ENCODE peak calls at places on chromosomes 13 and 19, in nine cellular contexts. X, G, D, L, J, Q, V, F and W are unnamed samples.
A peak's percentile ranks its signal among the peaks of the same experiment; 100 is the strongest.

GRCh38 chr19:49362048-49362925 is at the start of gene TEAD2:
- DNase-seq in X (peak; percentile 13), G (peak; percentile 64), D (no peak), L (peak; percentile 90), J (peak; percentile 79), Q (no peak), V (peak; percentile 73), F (no peak), W (no peak)

GRCh38 chr19:32471811-32472210 is 66.2 kb downstream of the DPY19L3 start:
- DNase-seq in X (no peak), G (no peak), D (no peak), L (no peak), J (no peak), Q (no peak), V (no peak), F (no peak), W (no peak)

GRCh38 chr13:93388701-93389100 is 162.1 kb downstream of the GPC6 start:
- DNase-seq in X (peak; percentile 60), G (peak; percentile 26), D (no peak), L (no peak), J (no peak), Q (peak; percentile 48), V (no peak), F (no peak), W (no peak)

GRCh38 chr13:114311908-114312307 is 2.4 kb upstream of the CHAMP1 start:
- DNase-seq in X (no peak), G (peak; percentile 69), D (no peak), L (no peak), J (no peak), Q (no peak), V (no peak), F (no peak), W (no peak)

GRCh38 chr19:3518231-3518630 is 12.1 kb downstream of the FZR1 start:
- DNase-seq in X (no peak), G (no peak), D (peak; percentile 38), L (no peak), J (no peak), Q (no peak), V (no peak), F (no peak), W (no peak)

GRCh38 chr19:12647490-12648071 is 19.0 kb downstream of the MAN2B1 start:
- DNase-seq in X (peak; percentile 39), G (no peak), D (no peak), L (no peak), J (peak; percentile 90), Q (no peak), V (peak; percentile 82), F (no peak), W (no peak)

GRCh38 chr13:77507931-77508776 is 27.4 kb upstream of the SCEL start:
- DNase-seq in X (peak; percentile 84), G (peak; percentile 75), D (no peak), L (no peak), J (no peak), Q (peak; percentile 95), V (no peak), F (no peak), W (no peak)

GRCh38 chr13:34435338-34435737 is 506.7 kb upstream of the NBEA start:
- DNase-seq in X (peak; percentile 12), G (peak; percentile 90), D (no peak), L (no peak), J (no peak), Q (no peak), V (no peak), F (no peak), W (no peak)

GRCh38 chr13:20356437-20356836 is 124.3 kb upstream of the GJB6 start:
- DNase-seq in X (no peak), G (no peak), D (no peak), L (no peak), J (no peak), Q (no peak), V (no peak), F (no peak), W (no peak)

GRCh38 chr19:2061936-2062729 is 11.1 kb upstream of the MKNK2 start:
- DNase-seq in X (no peak), G (no peak), D (no peak), L (no peak), J (no peak), Q (no peak), V (no peak), F (no peak), W (no peak)

GRCh38 chr13:111853766-111854165 is 213.2 kb upstream of the SOX1 start:
- DNase-seq in X (no peak), G (no peak), D (no peak), L (no peak), J (no peak), Q (no peak), V (no peak), F (no peak), W (no peak)

GRCh38 chr13:38804536-38804935 is 117.7 kb downstream of the FREM2 start:
- DNase-seq in X (peak; percentile 72), G (peak; percentile 14), D (no peak), L (no peak), J (no peak), Q (peak; percentile 44), V (no peak), F (no peak), W (no peak)

GRCh38 chr13:89951341-89951740 is 1396.1 kb upstream of the MIR17HG start:
- DNase-seq in X (no peak), G (no peak), D (no peak), L (no peak), J (no peak), Q (no peak), V (no peak), F (no peak), W (no peak)

GRCh38 chr13:40187324-40187795 is 479.1 kb downstream of the FOXO1 start:
- DNase-seq in X (no peak), G (no peak), D (no peak), L (no peak), J (peak; percentile 28), Q (no peak), V (no peak), F (no peak), W (no peak)

GRCh38 chr19:45117666-45118065 is 24.7 kb downstream of the PPP1R37 start:
- DNase-seq in X (no peak), G (no peak), D (no peak), L (no peak), J (peak; percentile 48), Q (no peak), V (no peak), F (no peak), W (no peak)

GRCh38 chr13:96090240-96091101 is 564 bp downstream of the HS6ST3 start:
- DNase-seq in X (no peak), G (no peak), D (no peak), L (no peak), J (peak; percentile 20), Q (no peak), V (peak; percentile 28), F (no peak), W (no peak)

GRCh38 chr19:44548736-44549135 is 19.3 kb upstream of the CEACAM20 start:
- DNase-seq in X (peak; percentile 19), G (peak; percentile 27), D (no peak), L (no peak), J (no peak), Q (peak; percentile 66), V (no peak), F (no peak), W (no peak)

GRCh38 chr19:1027020-1027952 is 878 bp downstream of the CNN2 start:
- DNase-seq in X (peak; percentile 16), G (peak; percentile 48), D (no peak), L (no peak), J (peak; percentile 67), Q (no peak), V (no peak), F (no peak), W (no peak)

GRCh38 chr13:32267836-32268439 is 47.2 kb downstream of the ZAR1L start:
- DNase-seq in X (peak; percentile 59), G (no peak), D (no peak), L (no peak), J (peak; percentile 66), Q (no peak), V (peak; percentile 57), F (no peak), W (no peak)

GRCh38 chr19:46967578-46968018 is 52.0 kb upstream of the NPAS1 start:
- DNase-seq in X (no peak), G (no peak), D (no peak), L (peak; percentile 77), J (peak; percentile 75), Q (no peak), V (peak; percentile 75), F (no peak), W (no peak)

GRCh38 chr13:80509264-80509663 is 168.3 kb upstream of the SPRY2 start:
- DNase-seq in X (peak; percentile 92), G (no peak), D (no peak), L (no peak), J (no peak), Q (no peak), V (no peak), F (no peak), W (no peak)

GRCh38 chr13:113794764-113795173 is 35.7 kb downstream of the TMEM255B start:
- DNase-seq in X (no peak), G (no peak), D (no peak), L (no peak), J (no peak), Q (no peak), V (no peak), F (no peak), W (no peak)

GRCh38 chr13:110869231-110869804 is 45.6 kb downstream of the ANKRD10 start:
- DNase-seq in X (no peak), G (peak; percentile 74), D (no peak), L (peak; percentile 61), J (no peak), Q (no peak), V (no peak), F (no peak), W (no peak)

GRCh38 chr13:41563501-41564001 is 106.2 kb downstream of the RGCC start:
- DNase-seq in X (peak; percentile 29), G (peak; percentile 56), D (no peak), L (peak; percentile 42), J (no peak), Q (no peak), V (no peak), F (no peak), W (no peak)

GRCh38 chr19:1865172-1866010 is 2.0 kb upstream of the KLF16 start:
- DNase-seq in X (no peak), G (no peak), D (no peak), L (no peak), J (no peak), Q (no peak), V (no peak), F (no peak), W (no peak)

GRCh38 chr13:46676378-46676725 is 120.6 kb downstream of the ESD start:
- DNase-seq in X (peak; percentile 61), G (no peak), D (no peak), L (no peak), J (no peak), Q (no peak), V (no peak), F (no peak), W (no peak)

GRCh38 chr13:48975101-48975925 is at the start of gene FNDC3A:
- DNase-seq in X (peak; percentile 54), G (peak; percentile 74), D (no peak), L (peak; percentile 23), J (peak; percentile 85), Q (peak; percentile 34), V (peak; percentile 41), F (no peak), W (no peak)

GRCh38 chr19:18609717-18610051 is 3.0 kb upstream of the TMEM59L start:
- DNase-seq in X (no peak), G (no peak), D (no peak), L (no peak), J (no peak), Q (no peak), V (no peak), F (no peak), W (no peak)

GRCh38 chr19:7612282-7613274 is 16.8 kb downstream of the XAB2 start:
- DNase-seq in X (no peak), G (no peak), D (no peak), L (no peak), J (no peak), Q (no peak), V (no peak), F (no peak), W (no peak)

GRCh38 chr19:48746738-48747575 is at the start of gene IZUMO1:
- DNase-seq in X (peak; percentile 65), G (peak; percentile 68), D (peak; percentile 58), L (peak; percentile 94), J (peak; percentile 50), Q (no peak), V (peak; percentile 61), F (no peak), W (no peak)

GRCh38 chr19:2578391-2578826 is 102.5 kb downstream of the GADD45B start:
- DNase-seq in X (no peak), G (peak; percentile 48), D (no peak), L (no peak), J (peak; percentile 62), Q (no peak), V (peak; percentile 55), F (no peak), W (no peak)